ENCODE peak calls at places on chromosomes 1 and 21, in six cellular contexts. O is mesendoderm, J is H9, I is IMR-90, G is mesenchymal stem cell, P is H1. K is an unnamed sample.

GRCh38 chr1:109495738-109496137 is 1.8 kb downstream of the CYB561D1 start:
- DNase-seq in O (no peak), J (no peak), I (no peak), G (no peak), P (no peak), K (no peak)

GRCh38 chr1:24770891-24771290 is 25.6 kb downstream of the CLIC4 start:
- DNase-seq in O (no peak), J (no peak), I (peak; percentile 65), G (peak; percentile 74), P (no peak), K (no peak)

GRCh38 chr1:238710697-238711096 is 675.7 kb upstream of the CHRM3 start:
- DNase-seq in O (peak; percentile 57), J (no peak), I (peak; percentile 8), G (peak; percentile 5), P (peak; percentile 13), K (no peak)

GRCh38 chr1:56409112-56409691 is 170.2 kb downstream of the PLPP3 start:
- DNase-seq in O (peak; percentile 74), J (peak; percentile 69), I (no peak), G (no peak), P (peak; percentile 23), K (no peak)

GRCh38 chr1:99557556-99558256 is 88.2 kb upstream of the PALMD start:
- DNase-seq in O (no peak), J (no peak), I (peak; percentile 92), G (peak; percentile 61), P (no peak), K (no peak)

GRCh38 chr1:15354580-15354965 is 55.1 kb upstream of the EFHD2 start:
- DNase-seq in O (no peak), J (no peak), I (peak; percentile 78), G (peak; percentile 47), P (no peak), K (no peak)

GRCh38 chr1:2447274-2448097 is 28.6 kb upstream of the PLCH2 start:
- DNase-seq in O (no peak), J (no peak), I (no peak), G (no peak), P (no peak), K (no peak)

GRCh38 chr1:147760481-147761260 is at the start of gene GJA5:
- DNase-seq in O (no peak), J (no peak), I (no peak), G (no peak), P (no peak), K (no peak)

GRCh38 chr1:80218112-80218511 is 1211.6 kb upstream of the ADGRL4 start:
- DNase-seq in O (peak; percentile 75), J (no peak), I (peak; percentile 59), G (peak; percentile 70), P (no peak), K (peak; percentile 17)

GRCh38 chr1:98008373-98008772 is 87.5 kb upstream of the DPYD start:
- DNase-seq in O (no peak), J (no peak), I (no peak), G (no peak), P (no peak), K (no peak)

GRCh38 chr21:27423906-27424595 is 457.2 kb upstream of the ADAMTS5 start:
- DNase-seq in O (peak; percentile 96), J (peak; percentile 55), I (peak; percentile 69), G (peak; percentile 37), P (peak; percentile 73), K (no peak)

GRCh38 chr1:77489910-77490309 is 192.5 kb downstream of the ZZZ3 start:
- DNase-seq in O (peak; percentile 26), J (no peak), I (peak; percentile 24), G (peak; percentile 74), P (no peak), K (peak; percentile 6)

GRCh38 chr21:44869860-44870747 is 3.4 kb downstream of the PTTG1IP start:
- DNase-seq in O (peak; percentile 94), J (peak; percentile 64), I (peak; percentile 96), G (peak; percentile 97), P (no peak), K (no peak)

GRCh38 chr21:23740463-23740862 is 1866.8 kb downstream of the MRPL39 start:
- DNase-seq in O (peak; percentile 22), J (no peak), I (no peak), G (no peak), P (no peak), K (no peak)

GRCh38 chr1:245687636-245688535 is 533.1 kb downstream of the KIF26B start:
- DNase-seq in O (peak; percentile 58), J (peak; percentile 72), I (no peak), G (no peak), P (no peak), K (no peak)

GRCh38 chr1:9190234-9190633 is 44.3 kb upstream of the H6PD start:
- DNase-seq in O (no peak), J (no peak), I (no peak), G (no peak), P (no peak), K (no peak)

GRCh38 chr1:208202333-208202987 is 41.7 kb downstream of the PLXNA2 start:
- DNase-seq in O (no peak), J (no peak), I (no peak), G (no peak), P (no peak), K (no peak)

GRCh38 chr1:92909321-92909720 is 51.9 kb downstream of the DIPK1A start:
- DNase-seq in O (no peak), J (no peak), I (peak; percentile 95), G (peak; percentile 85), P (no peak), K (no peak)

GRCh38 chr1:214031267-214031650 is 43.5 kb downstream of the PROX1 start:
- DNase-seq in O (peak; percentile 78), J (peak; percentile 73), I (no peak), G (no peak), P (peak; percentile 34), K (peak; percentile 57)

GRCh38 chr1:92832537-92833160 is 809 bp downstream of the RPL5 start:
- DNase-seq in O (no peak), J (no peak), I (no peak), G (no peak), P (no peak), K (no peak)

GRCh38 chr1:218679988-218680743 is 335.0 kb downstream of the TGFB2 start:
- DNase-seq in O (no peak), J (no peak), I (no peak), G (no peak), P (no peak), K (no peak)

GRCh38 chr1:17207966-17208418 is 3.1 kb downstream of the PADI1 start:
- DNase-seq in O (peak; percentile 89), J (no peak), I (peak; percentile 76), G (peak; percentile 75), P (peak; percentile 17), K (no peak)

GRCh38 chr1:243924588-243925349 is 74.7 kb upstream of the AKT3 start:
- DNase-seq in O (peak; percentile 99), J (no peak), I (no peak), G (peak; percentile 72), P (no peak), K (no peak)

GRCh38 chr1:243923292-243924171 is 73.5 kb upstream of the AKT3 start:
- DNase-seq in O (no peak), J (no peak), I (no peak), G (no peak), P (no peak), K (no peak)

GRCh38 chr1:243926803-243927245 is 76.8 kb upstream of the AKT3 start:
- DNase-seq in O (peak; percentile 99), J (no peak), I (peak; percentile 96), G (peak; percentile 79), P (no peak), K (no peak)

GRCh38 chr1:243926299-243926698 is 76.3 kb upstream of the AKT3 start:
- DNase-seq in O (no peak), J (no peak), I (no peak), G (no peak), P (no peak), K (no peak)

GRCh38 chr1:243924188-243924587 is 74.1 kb upstream of the AKT3 start:
- DNase-seq in O (peak; percentile 92), J (no peak), I (peak; percentile 67), G (peak; percentile 72), P (no peak), K (no peak)
- H4K8ac ChIP-seq in O (no peak overlapping the region), J (no peak overlapping the region), I (peak overlapping the region; percentile 3), G (peak overlapping the region; percentile 5), P (no peak overlapping the region), K (no peak overlapping the region)

GRCh38 chr1:207050428-207050767 is 610 bp downstream of the YOD1 start:
- DNase-seq in O (no peak), J (no peak), I (no peak), G (no peak), P (no peak), K (no peak)
- H4K8ac ChIP-seq in O (no peak overlapping the region), J (no peak overlapping the region), I (peak overlapping the region; percentile 85), G (peak overlapping the region; percentile 98), P (peak overlapping the region; percentile 99), K (no peak overlapping the region)

DNA sequence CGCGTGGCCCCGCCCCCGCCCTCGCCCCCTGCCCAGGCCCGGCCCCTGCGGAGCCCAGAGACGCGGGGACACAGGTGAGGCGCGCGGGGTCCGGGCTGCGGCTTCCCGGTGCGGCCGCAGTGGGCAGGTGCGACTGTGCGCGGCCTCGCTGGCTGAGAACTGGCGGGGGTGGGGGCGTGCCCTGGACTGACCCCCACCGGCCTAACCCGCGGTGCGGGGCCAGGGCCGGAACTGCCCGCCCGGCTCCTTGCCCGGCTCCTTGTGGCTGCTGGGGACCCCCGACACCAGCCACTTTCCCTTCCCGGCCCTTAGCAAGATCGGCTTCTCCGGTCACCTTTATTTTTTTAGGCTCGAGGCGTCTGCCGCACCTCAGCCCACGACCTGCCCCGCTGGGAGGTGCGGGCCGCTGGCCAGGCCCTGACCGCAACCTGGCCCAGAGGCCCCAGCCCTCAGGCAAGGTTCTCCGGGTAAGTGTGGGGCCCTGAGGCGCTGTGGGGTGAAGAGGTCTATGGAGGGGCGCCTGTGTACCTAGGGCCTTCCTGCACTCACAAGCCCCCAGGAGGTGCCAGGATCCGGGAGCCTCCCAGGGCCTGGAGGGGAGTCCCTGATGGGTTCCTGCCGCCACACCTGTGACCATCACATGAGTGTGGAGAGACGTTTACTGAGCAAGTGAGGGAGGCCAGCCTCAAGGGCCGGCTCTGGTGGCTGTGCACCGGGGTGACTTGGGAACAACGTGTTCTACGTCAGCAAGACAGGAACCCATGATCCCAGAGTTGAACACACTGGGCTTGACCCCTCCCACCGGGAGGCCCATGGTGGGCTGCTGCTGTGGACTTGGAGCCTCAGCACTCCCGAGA is at the start of gene SMIM1:
- DNase-seq in O (no peak), J (no peak), I (no peak), G (peak; percentile 32), P (no peak), K (no peak)
- H4K8ac ChIP-seq in O (no peak within 1 kb of the TSS), J (no peak within 1 kb of the TSS), I (peak within 1 kb of the TSS; percentile 23), G (peak within 1 kb of the TSS; percentile 93), P (peak within 1 kb of the TSS; percentile 58), K (peak within 1 kb of the TSS; percentile 82)

GRCh38 chr1:226940806-226941067 is 643 bp downstream of the COQ8A start:
- DNase-seq in O (no peak), J (no peak), I (no peak), G (no peak), P (no peak), K (no peak)
- H4K8ac ChIP-seq in O (no peak overlapping the region), J (no peak overlapping the region), I (no peak overlapping the region), G (no peak overlapping the region), P (no peak overlapping the region), K (no peak overlapping the region)

DNA sequence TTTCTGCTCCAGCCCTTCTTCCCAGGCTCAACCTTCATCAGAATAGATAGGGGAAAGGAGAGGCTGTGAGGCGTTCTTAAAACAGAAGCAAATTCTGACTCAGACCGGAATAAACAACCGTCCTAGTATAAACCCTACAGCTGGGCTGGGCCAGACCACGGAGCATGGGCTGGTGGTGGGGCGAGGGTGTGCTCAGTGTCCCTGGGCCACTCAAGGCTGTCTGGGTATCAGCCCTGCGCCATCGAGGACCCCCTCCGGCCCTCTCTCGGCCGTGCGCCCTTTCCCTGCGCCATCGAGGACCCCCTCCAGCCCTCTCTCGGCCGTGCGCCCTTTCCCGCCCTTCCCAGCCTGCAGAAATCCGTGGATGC is 36.0 kb downstream of the CAPN2 start:
- DNase-seq in O (peak; percentile 51), J (no peak), I (peak; percentile 86), G (peak; percentile 92), P (no peak), K (no peak)
- H4K8ac ChIP-seq in O (no peak overlapping the region), J (no peak overlapping the region), I (no peak overlapping the region), G (peak overlapping the region; percentile 86), P (peak overlapping the region; percentile 92), K (no peak overlapping the region)

K was measured in neuronal stem cell.